ENCODE peak calls at places on chromosomes 3 and 15, in ten cellular contexts. W is activated CD4-positive, CD25-positive, alpha-beta regulatory T cell treated with anti-CD3 and anti-CD28 coated beads, Interleukin-2, amount 50 U/mL, for 16 hours; M is activated T-helper 1 cell treated with anti-CD3 and anti-CD28 coated beads, Interleukin-2, amount 50 U/mL, for 16 hours; A is NCI-H524; U is GM23338; F is hypothalamus; B is stimulated activated naive B cell treated with anti-CD40 and anti-IgM and Interleukin-4, amounts not matched to agents 10 μg/mL and 1 μg/mL and 100 μg/mL, for 72 hours; Z is ecto neural progenitor cell; R is cardiac fibroblast; G is AG09319. I is an unnamed sample.

GRCh38 chr3:25664066-25664809 is 469 bp downstream of the TOP2B start:
- DNase-seq in M (peak; percentile 65), Z (peak; percentile 85), U (peak; percentile 72), A (peak; percentile 52), B (peak; percentile 77), F (peak; percentile 65), W (peak; percentile 53), G (peak; percentile 8), R (no peak), I (peak; percentile 79)

GRCh38 chr3:72848703-72849081 is 447 bp upstream of the SHQ1 start:
- DNase-seq in F (no peak), B (no peak), M (peak; percentile 2), W (no peak), U (no peak), G (no peak), Z (no peak), R (no peak), A (no peak), I (no peak)

GRCh38 chr3:131072099-131072559 is 45.5 kb downstream of the NEK11 start:
- DNase-seq in B (no peak), A (no peak), F (no peak), R (peak; percentile 71), W (no peak), Z (no peak), M (no peak), G (no peak), U (no peak), I (peak; percentile 0)

GRCh38 chr3:86673981-86674380 is 317.0 kb downstream of the VGLL3 start:
- DNase-seq in M (no peak), W (no peak), A (no peak), G (no peak), B (no peak), Z (no peak), R (no peak), F (no peak), U (no peak), I (no peak)

GRCh38 chr3:135869439-135870105 is 96.0 kb upstream of the PPP2R3A start:
- DNase-seq in U (no peak), B (no peak), R (no peak), Z (no peak), M (no peak), W (no peak), G (no peak), F (no peak), A (peak; percentile 11), I (no peak)

GRCh38 chr3:36172699-36173098 is 207.6 kb upstream of the STAC start:
- DNase-seq in B (no peak), G (no peak), F (no peak), W (no peak), R (no peak), M (no peak), U (no peak), Z (no peak), A (no peak), I (no peak)

GRCh38 chr3:115968871-115969270 is 345.6 kb downstream of the GAP43 start:
- DNase-seq in F (no peak), W (no peak), G (no peak), B (no peak), U (no peak), R (no peak), M (no peak), Z (no peak), A (no peak), I (no peak)

GRCh38 chr3:112399064-112399463 is 66.1 kb downstream of the CD200 start:
- DNase-seq in M (no peak), A (no peak), U (no peak), B (no peak), F (no peak), R (no peak), W (no peak), Z (no peak), G (no peak), I (no peak)

GRCh38 chr15:48147358-48147757 is 26.6 kb downstream of the SLC24A5 start:
- DNase-seq in A (no peak), F (no peak), G (no peak), M (no peak), U (no peak), W (no peak), B (no peak), R (peak; percentile 5), Z (no peak), I (no peak)

GRCh38 chr15:89429986-89430385 is 66.4 kb downstream of the RHCG start:
- DNase-seq in B (no peak), W (no peak), M (no peak), A (no peak), Z (no peak), G (no peak), U (no peak), R (no peak), F (no peak), I (no peak)

GRCh38 chr3:7630925-7631324 is 770.0 kb downstream of the GRM7 start:
- DNase-seq in Z (no peak), M (no peak), U (peak; percentile 2), R (peak; percentile 43), G (no peak), F (no peak), W (no peak), B (no peak), A (no peak), I (no peak)

GRCh38 chr3:57530071-57530608 is 14.0 kb downstream of the DNAH12 start:
- DNase-seq in A (peak; percentile 0), M (no peak), U (no peak), Z (no peak), G (no peak), B (no peak), W (no peak), R (peak; percentile 9), F (no peak), I (peak; percentile 23)

GRCh38 chr3:81651139-81651538 is 110.3 kb downstream of the GBE1 start:
- DNase-seq in M (no peak), A (no peak), Z (no peak), W (no peak), F (no peak), G (no peak), B (no peak), R (no peak), U (no peak), I (no peak)

GRCh38 chr3:58647661-58648141 is 18.9 kb downstream of the FAM3D start:
- DNase-seq in U (no peak), Z (no peak), G (no peak), B (no peak), R (no peak), A (no peak), M (no peak), F (no peak), W (no peak), I (no peak)

GRCh38 chr3:126373146-126373613 is 16.0 kb upstream of the KLF15 start:
- DNase-seq in M (no peak), B (no peak), R (no peak), Z (no peak), A (no peak), F (no peak), G (no peak), W (no peak), U (no peak), I (no peak)

GRCh38 chr15:65081758-65082157 is 5.2 kb downstream of the KBTBD13 start:
- DNase-seq in R (no peak), Z (no peak), G (no peak), A (no peak), W (no peak), F (no peak), M (no peak), U (no peak), B (no peak), I (no peak)

GRCh38 chr15:74960286-74960685 is 3.7 kb upstream of the RPP25 start:
- DNase-seq in R (no peak), B (no peak), M (no peak), Z (no peak), G (no peak), F (no peak), U (no peak), A (no peak), W (no peak), I (no peak)